ENCODE peak calls at places on chromosomes 6 and 20, in nine cellular contexts. D is stimulated activated CD4-positive, alpha-beta T cell treated with anti-CD3 and anti-CD28 coated beads, Interleukin-1b, Interleukin-23, amount 100 ng/mL, for 1 hour; A is left colon; K is heart left ventricle; H is NCI-H1092 treated with DMSO at 0.1 percent for 48 hours; G is cardiac muscle cell; R is hepatic stellate cell; S is HEK293T; F is substantia nigra. Q is an unnamed sample.

GRCh38 chr20:46284028-46284427 is 24.3 kb downstream of the CDH22 start:
- DNase-seq in D (no peak), A (no peak), K (no peak), H (no peak), G (no peak), R (no peak), S (no peak), F (no peak), Q (no peak)

GRCh38 chr6:143176090-143177021 is 115.7 kb downstream of the AIG1 start:
- DNase-seq in D (no peak), A (no peak), K (no peak), H (no peak), G (peak; percentile 91), R (no peak), S (no peak), F (no peak), Q (no peak)

GRCh38 chr20:18176318-18176785 is 38.7 kb downstream of the KAT14 start:
- DNase-seq in D (no peak), A (no peak), K (no peak), H (no peak), G (peak; percentile 9), R (no peak), S (no peak), F (no peak), Q (no peak)

GRCh38 chr6:167305796-167306195 is 14.7 kb downstream of the UNC93A start:
- DNase-seq in D (no peak), A (no peak), K (no peak), H (no peak), G (no peak), R (no peak), S (no peak), F (no peak), Q (no peak)

GRCh38 chr20:48035961-48036731 is 250.9 kb upstream of the SULF2 start:
- DNase-seq in D (no peak), A (no peak), K (no peak), H (no peak), G (no peak), R (no peak), S (no peak), F (no peak), Q (no peak)

GRCh38 chr6:53125276-53125675 is 23.4 kb downstream of the GCM1 start:
- DNase-seq in D (no peak), A (no peak), K (no peak), H (no peak), G (no peak), R (no peak), S (no peak), F (no peak), Q (no peak)

GRCh38 chr20:19815553-19815991 is 57.5 kb downstream of the RIN2 start:
- DNase-seq in D (no peak), A (no peak), K (peak; percentile 55), H (no peak), G (peak; percentile 92), R (peak; percentile 84), S (no peak), F (no peak), Q (peak; percentile 60)

GRCh38 chr6:97557355-97557754 is 274.3 kb upstream of the MMS22L start:
- DNase-seq in D (no peak), A (no peak), K (no peak), H (no peak), G (no peak), R (no peak), S (no peak), F (no peak), Q (no peak)

GRCh38 chr6:98827295-98828159 is 6.8 kb upstream of the POU3F2 start:
- DNase-seq in D (no peak), A (no peak), K (no peak), H (no peak), G (no peak), R (peak; percentile 44), S (no peak), F (peak; percentile 71), Q (no peak)

GRCh38 chr20:40651121-40651520 is 37.9 kb downstream of the MAFB start:
- DNase-seq in D (no peak), A (no peak), K (no peak), H (no peak), G (peak; percentile 81), R (no peak), S (no peak), F (no peak), Q (no peak)

GRCh38 chr20:46018611-46019010 is 9.9 kb downstream of the MMP9 start:
- DNase-seq in D (no peak), A (no peak), K (no peak), H (no peak), G (no peak), R (no peak), S (no peak), F (no peak), Q (no peak)

GRCh38 chr6:7086488-7086887 is 21.3 kb upstream of the RREB1 start:
- DNase-seq in D (no peak), A (no peak), K (peak; percentile 37), H (no peak), G (peak; percentile 46), R (peak; percentile 17), S (no peak), F (peak; percentile 6), Q (no peak)

GRCh38 chr6:166910601-166911000 is 45.7 kb downstream of the RNASET2 start:
- DNase-seq in D (no peak), A (no peak), K (no peak), H (no peak), G (no peak), R (no peak), S (no peak), F (no peak), Q (no peak)

GRCh38 chr20:63557481-63557891 is 3.5 kb downstream of the FNDC11 start:
- DNase-seq in D (no peak), A (no peak), K (no peak), H (no peak), G (no peak), R (no peak), S (no peak), F (no peak), Q (no peak)

GRCh38 chr20:63714858-63715257 is 7.0 kb downstream of the ZGPAT start:
- DNase-seq in D (no peak), A (no peak), K (no peak), H (no peak), G (no peak), R (no peak), S (no peak), F (no peak), Q (no peak)

GRCh38 chr6:9412951-9413559 is 977.7 kb upstream of the SLC35B3 start:
- DNase-seq in D (no peak), A (no peak), K (peak; percentile 30), H (peak; percentile 15), G (peak; percentile 12), R (no peak), S (peak; percentile 45), F (no peak), Q (peak; percentile 7)

GRCh38 chr20:16819483-16819882 is 71.3 kb downstream of the OTOR start:
- DNase-seq in D (no peak), A (no peak), K (no peak), H (no peak), G (no peak), R (no peak), S (no peak), F (no peak), Q (no peak)

GRCh38 chr6:142195862-142196536 is 48.9 kb downstream of the VTA1 start:
- DNase-seq in D (no peak), A (no peak), K (no peak), H (no peak), G (no peak), R (peak; percentile 4), S (no peak), F (no peak), Q (no peak)

GRCh38 chr6:15349379-15349778 is 103.5 kb downstream of the JARID2 start:
- DNase-seq in D (no peak), A (no peak), K (no peak), H (no peak), G (no peak), R (no peak), S (no peak), F (no peak), Q (no peak)

GRCh38 chr6:13272131-13273046 is 55.9 kb downstream of the TBC1D7 start:
- DNase-seq in D (no peak), A (peak; percentile 58), K (peak; percentile 68), H (no peak), G (no peak), R (no peak), S (no peak), F (peak; percentile 33), Q (peak; percentile 29)

GRCh38 chr6:140857734-140858380 is 1274.9 kb upstream of the GJE1 start:
- DNase-seq in D (no peak), A (no peak), K (no peak), H (no peak), G (peak; percentile 93), R (peak; percentile 64), S (peak; percentile 14), F (no peak), Q (no peak)

GRCh38 chr6:142784344-142784743 is 160.6 kb downstream of the HIVEP2 start:
- DNase-seq in D (no peak), A (no peak), K (no peak), H (no peak), G (no peak), R (no peak), S (no peak), F (no peak), Q (no peak)

GRCh38 chr6:154343473-154344308 is 12.9 kb downstream of the IPCEF1 start:
- DNase-seq in D (no peak), A (peak; percentile 86), K (peak; percentile 42), H (no peak), G (peak; percentile 78), R (peak; percentile 9), S (peak; percentile 35), F (no peak), Q (peak; percentile 7)

GRCh38 chr20:62622877-62623487 is 19.3 kb upstream of the SLCO4A1 start:
- DNase-seq in D (no peak), A (no peak), K (no peak), H (no peak), G (no peak), R (no peak), S (no peak), F (no peak), Q (no peak)

GRCh38 chr20:24673678-24674570 is 204.5 kb downstream of the SYNDIG1 start:
- DNase-seq in D (no peak), A (no peak), K (no peak), H (no peak), G (peak; percentile 67), R (no peak), S (no peak), F (no peak), Q (no peak)

GRCh38 chr20:59222982-59223610 is 59.5 kb downstream of the ZNF831 start:
- DNase-seq in D (no peak), A (no peak), K (no peak), H (no peak), G (peak; percentile 6), R (no peak), S (peak; percentile 48), F (no peak), Q (no peak)

GRCh38 chr20:6402026-6402425 is 279.2 kb upstream of the FERMT1 start:
- DNase-seq in D (no peak), A (no peak), K (no peak), H (no peak), G (no peak), R (no peak), S (no peak), F (no peak), Q (no peak)

GRCh38 chr20:2390971-2391675 is 10.4 kb downstream of the TGM6 start:
- DNase-seq in D (no peak), A (no peak), K (no peak), H (no peak), G (no peak), R (no peak), S (no peak), F (no peak), Q (no peak)

GRCh38 chr6:11729083-11729482 is 49.5 kb downstream of the ADTRP start:
- DNase-seq in D (no peak), A (no peak), K (no peak), H (no peak), G (no peak), R (no peak), S (no peak), F (no peak), Q (no peak)

GRCh38 chr6:125586074-125586473 is 163.4 kb upstream of the HEY2 start:
- DNase-seq in D (no peak), A (no peak), K (no peak), H (no peak), G (peak; percentile 13), R (no peak), S (no peak), F (no peak), Q (no peak)

GRCh38 chr20:37207176-37207575 is 27.8 kb upstream of the MROH8 start:
- DNase-seq in D (no peak), A (no peak), K (no peak), H (no peak), G (no peak), R (no peak), S (no peak), F (no peak), Q (no peak)

Q was measured in heart right ventricle.